ENCODE peak calls at places on chromosome 16, in nine cellular contexts. T, A, M, N, R, Y, L, Q and S are unnamed samples.

GRCh38 chr16:31333686-31334649 is 21.0 kb upstream of the ITGAX start:
- DNase-seq in T (peak), A (no peak), M (no peak), N (peak), R (peak), Y (peak), L (no peak), Q (no peak), S (peak)

GRCh38 chr16:6111390-6111789 is 1013.8 kb upstream of the EEF2KMT start:
- DNase-seq in T (no peak), A (no peak), M (no peak), N (no peak), R (no peak), Y (peak), L (no peak), Q (no peak), S (no peak)

GRCh38 chr16:3355589-3355988 is at the start of gene OR2C1:
- DNase-seq in T (no peak), A (no peak), M (no peak), N (no peak), R (no peak), Y (no peak), L (no peak), Q (no peak), S (no peak)

GRCh38 chr16:61901689-61902088 is 134.5 kb downstream of the CDH8 start:
- DNase-seq in T (no peak), A (no peak), M (no peak), N (no peak), R (no peak), Y (no peak), L (no peak), Q (no peak), S (no peak)

GRCh38 chr16:57485091-57485915 is 990 bp downstream of the DOK4 start:
- DNase-seq in T (no peak), A (no peak), M (no peak), N (peak), R (no peak), Y (no peak), L (peak), Q (no peak), S (no peak)

GRCh38 chr16:19840524-19841110 is 44.0 kb downstream of the GPRC5B start:
- DNase-seq in T (peak), A (no peak), M (peak), N (peak), R (no peak), Y (no peak), L (no peak), Q (no peak), S (no peak)

GRCh38 chr16:4316732-4317461 is 1.0 kb downstream of the GLIS2 start:
- DNase-seq in T (no peak), A (no peak), M (peak), N (no peak), R (no peak), Y (peak), L (no peak), Q (no peak), S (no peak)

GRCh38 chr16:49023095-49023494 is 258.5 kb downstream of the CBLN1 start:
- DNase-seq in T (no peak), A (no peak), M (no peak), N (peak), R (no peak), Y (peak), L (peak), Q (no peak), S (no peak)

GRCh38 chr16:26795184-26795583 is 271.5 kb upstream of the C16orf82 start:
- DNase-seq in T (peak), A (no peak), M (no peak), N (no peak), R (peak), Y (no peak), L (no peak), Q (no peak), S (peak)

GRCh38 chr16:73713817-73714495 is 582.7 kb upstream of the PSMD7 start:
- DNase-seq in T (peak), A (no peak), M (no peak), N (peak), R (peak), Y (peak), L (peak), Q (no peak), S (peak)

GRCh38 chr16:89017543-89017942 is 40.5 kb upstream of the CBFA2T3 start:
- DNase-seq in T (no peak), A (no peak), M (peak), N (no peak), R (no peak), Y (no peak), L (no peak), Q (no peak), S (no peak)

GRCh38 chr16:27226476-27226875 is 23.1 kb downstream of the KDM8 start:
- DNase-seq in T (no peak), A (no peak), M (peak), N (no peak), R (no peak), Y (no peak), L (no peak), Q (no peak), S (no peak)

GRCh38 chr16:64695684-64696083 is 426.2 kb downstream of the CDH11 start:
- DNase-seq in T (no peak), A (no peak), M (no peak), N (peak), R (no peak), Y (no peak), L (no peak), Q (no peak), S (no peak)

GRCh38 chr16:19329932-19330331 is 44.4 kb downstream of the CLEC19A start:
- DNase-seq in T (no peak), A (no peak), M (no peak), N (peak), R (no peak), Y (peak), L (no peak), Q (no peak), S (no peak)

GRCh38 chr16:30663820-30664528 is 5.7 kb downstream of the FBRS start:
- DNase-seq in T (no peak), A (no peak), M (no peak), N (no peak), R (no peak), Y (no peak), L (no peak), Q (no peak), S (no peak)

GRCh38 chr16:31420037-31420436 is 8.1 kb downstream of the COX6A2 start:
- DNase-seq in T (no peak), A (no peak), M (no peak), N (no peak), R (peak), Y (no peak), L (no peak), Q (no peak), S (no peak)

GRCh38 chr16:11560701-11561439 is 25.8 kb downstream of the LITAF start:
- DNase-seq in T (no peak), A (no peak), M (peak), N (no peak), R (peak), Y (no peak), L (peak), Q (no peak), S (peak)

GRCh38 chr16:61665512-61665911 is 370.7 kb downstream of the CDH8 start:
- DNase-seq in T (no peak), A (no peak), M (no peak), N (no peak), R (no peak), Y (no peak), L (no peak), Q (no peak), S (no peak)

GRCh38 chr16:26051078-26051477 is 359.3 kb downstream of the HS3ST4 start:
- DNase-seq in T (no peak), A (no peak), M (no peak), N (no peak), R (no peak), Y (no peak), L (no peak), Q (no peak), S (no peak)

GRCh38 chr16:66741971-66742396 is 9.4 kb downstream of the DYNC1LI2 start:
- DNase-seq in T (no peak), A (no peak), M (no peak), N (peak), R (no peak), Y (peak), L (no peak), Q (no peak), S (no peak)

GRCh38 chr16:19912445-19913305 is 28.0 kb upstream of the GPRC5B start:
- DNase-seq in T (no peak), A (no peak), M (no peak), N (peak), R (no peak), Y (peak), L (no peak), Q (no peak), S (no peak)

GRCh38 chr16:2719328-2720062 is 529 bp downstream of the PRSS27 start:
- DNase-seq in T (no peak), A (no peak), M (no peak), N (no peak), R (no peak), Y (no peak), L (peak), Q (no peak), S (no peak)

GRCh38 chr16:88533945-88534641 is 36.1 kb upstream of the ZC3H18 start:
- DNase-seq in T (peak), A (no peak), M (peak), N (peak), R (peak), Y (peak), L (peak), Q (peak), S (peak)

GRCh38 chr16:56191807-56192643 is 736 bp downstream of the GNAO1 start:
- DNase-seq in T (no peak), A (no peak), M (peak), N (no peak), R (peak), Y (peak), L (no peak), Q (no peak), S (no peak)

GRCh38 chr16:54812229-54812628 is 118.4 kb upstream of the IRX5 start:
- DNase-seq in T (no peak), A (no peak), M (no peak), N (peak), R (no peak), Y (no peak), L (no peak), Q (no peak), S (no peak)

GRCh38 chr16:3589441-3589921 is 12.3 kb upstream of the NLRC3 start:
- DNase-seq in T (no peak), A (no peak), M (no peak), N (no peak), R (no peak), Y (no peak), L (no peak), Q (no peak), S (no peak)

GRCh38 chr16:67926181-67926742 is 5.4 kb downstream of the CTRL start:
- DNase-seq in T (no peak), A (peak), M (no peak), N (no peak), R (no peak), Y (peak), L (no peak), Q (no peak), S (peak)

GRCh38 chr16:69112285-69113129 is 7.1 kb downstream of the HAS3 start:
- DNase-seq in T (peak), A (no peak), M (peak), N (peak), R (peak), Y (peak), L (peak), Q (peak), S (peak)

GRCh38 chr16:86512860-86513470 is 2.6 kb downstream of the FOXF1 start:
- DNase-seq in T (no peak), A (no peak), M (no peak), N (no peak), R (no peak), Y (no peak), L (no peak), Q (no peak), S (no peak)

GRCh38 chr16:73163238-73163795 is 115.4 kb upstream of the ZFHX3 start:
- DNase-seq in T (no peak), A (no peak), M (no peak), N (no peak), R (no peak), Y (no peak), L (no peak), Q (no peak), S (no peak)

GRCh38 chr16:49534901-49535300 is 161.3 kb downstream of the C16orf78 start:
- DNase-seq in T (no peak), A (no peak), M (no peak), N (no peak), R (no peak), Y (no peak), L (no peak), Q (no peak), S (no peak)

GRCh38 chr16:79449906-79450305 is 150.6 kb downstream of the MAF start:
- DNase-seq in T (no peak), A (no peak), M (no peak), N (no peak), R (no peak), Y (no peak), L (no peak), Q (no peak), S (no peak)